ENCODE peak calls at places on chromosomes 3 and 15, in ten cellular contexts. P is uterus, X is IMR-90, A is stomach, J is left lung, H is epithelial cell of proximal tubule, D is body of pancreas, L is fibroblast of the aortic adventitia, G is heart left ventricle, S is gastrocnemius medialis. Y is an unnamed sample.

GRCh38 chr3:98005438-98005837 is 29.7 kb downstream of the GABRR3 start:
- DNase-seq in H (no peak), L (no peak), X (no peak), J (no peak), P (no peak), G (no peak), S (no peak), D (no peak), A (no peak), Y (no peak)

GRCh38 chr3:186487819-186488218 is 56.4 kb downstream of the CRYGS start:
- DNase-seq in S (no peak), D (no peak), A (no peak), L (no peak), H (no peak), J (no peak), G (no peak), P (no peak), X (no peak), Y (no peak)

GRCh38 chr15:71149645-71150557 is 34.6 kb downstream of the THSD4 start:
- DNase-seq in P (peak), G (peak), X (no peak), S (no peak), H (no peak), A (peak), J (no peak), L (peak), D (peak), Y (no peak)

GRCh38 chr3:14957163-14957562 is 9.8 kb downstream of the NR2C2 start:
- DNase-seq in S (no peak), D (no peak), H (no peak), G (no peak), X (no peak), J (no peak), P (no peak), L (no peak), A (no peak), Y (no peak)

GRCh38 chr3:155804298-155804697 is 1.8 kb downstream of the C3orf33 start:
- DNase-seq in J (no peak), H (no peak), G (no peak), A (no peak), D (no peak), L (no peak), X (no peak), P (no peak), S (no peak), Y (no peak)

GRCh38 chr3:192655040-192655439 is 72.3 kb downstream of the FGF12 start:
- DNase-seq in L (no peak), S (no peak), H (no peak), A (no peak), G (no peak), J (no peak), D (no peak), P (no peak), X (no peak), Y (no peak)

GRCh38 chr15:61910839-61911369 is 149.3 kb downstream of the VPS13C start:
- DNase-seq in S (no peak), P (no peak), H (no peak), G (no peak), J (no peak), A (no peak), X (peak), D (no peak), L (no peak), Y (no peak)

GRCh38 chr3:148366743-148367410 is 330.8 kb upstream of the AGTR1 start:
- DNase-seq in X (peak), H (no peak), P (no peak), G (no peak), S (no peak), D (no peak), A (no peak), J (no peak), L (peak), Y (peak)

GRCh38 chr3:126106336-126107202 is 22.6 kb upstream of the SLC41A3 start:
- DNase-seq in H (no peak), A (no peak), X (no peak), P (no peak), L (no peak), S (no peak), G (no peak), D (no peak), J (no peak), Y (no peak)

GRCh38 chr15:77033729-77034619 is 36.9 kb downstream of the TSPAN3 start:
- DNase-seq in A (peak), J (peak), X (no peak), P (no peak), H (no peak), D (peak), G (peak), S (no peak), L (no peak), Y (no peak)

GRCh38 chr3:194396897-194397756 is 1.9 kb downstream of the GP5 start:
- DNase-seq in A (no peak), P (no peak), D (no peak), G (no peak), H (no peak), J (peak), S (no peak), X (no peak), L (no peak), Y (no peak)

GRCh38 chr3:63400259-63400860 is 122.3 kb downstream of the SYNPR start:
- DNase-seq in G (no peak), X (no peak), P (no peak), D (no peak), J (no peak), H (no peak), S (no peak), L (peak), A (no peak), Y (no peak)

GRCh38 chr3:33131328-33132018 is 17.7 kb downstream of the CRTAP start:
- DNase-seq in G (no peak), P (peak), D (peak), X (peak), L (peak), A (peak), H (peak), J (no peak), S (no peak), Y (peak)

GRCh38 chr3:53286727-53287412 is 31.0 kb upstream of the TKT start:
- DNase-seq in X (peak), P (no peak), G (no peak), H (no peak), J (peak), S (no peak), D (no peak), A (no peak), L (peak), Y (no peak)

GRCh38 chr3:168081171-168081771 is 14.5 kb downstream of the GOLIM4 start:
- DNase-seq in H (no peak), D (no peak), J (no peak), A (no peak), G (no peak), P (no peak), L (no peak), X (peak), S (no peak), Y (no peak)

GRCh38 chr3:138916824-138917223 is 30.1 kb downstream of the FOXL2 start:
- DNase-seq in L (no peak), J (no peak), X (no peak), D (peak), S (no peak), A (peak), P (peak), H (no peak), G (no peak), Y (no peak)

GRCh38 chr3:72563690-72564370 is 284.4 kb downstream of the SHQ1 start:
- DNase-seq in X (no peak), P (no peak), D (no peak), L (no peak), A (no peak), G (no peak), S (no peak), H (no peak), J (no peak), Y (no peak)

GRCh38 chr3:32301426-32301825 is 62.9 kb downstream of the CMTM8 start:
- DNase-seq in H (no peak), S (no peak), G (no peak), X (no peak), L (no peak), D (no peak), J (no peak), A (no peak), P (no peak), Y (no peak)

GRCh38 chr3:107116251-107116650 is 261.0 kb upstream of the CCDC54 start:
- DNase-seq in J (peak), G (no peak), A (no peak), D (no peak), H (no peak), X (no peak), L (no peak), P (no peak), S (no peak), Y (no peak)

GRCh38 chr3:132984181-132984580 is 54.0 kb upstream of the TMEM108 start:
- DNase-seq in H (no peak), P (no peak), D (no peak), J (no peak), L (no peak), G (no peak), X (no peak), A (no peak), S (peak), Y (no peak)

GRCh38 chr3:125280966-125281365 is 68.4 kb upstream of the SLC12A8 start:
- DNase-seq in A (no peak), J (no peak), H (peak), G (peak), P (no peak), L (peak), D (no peak), S (no peak), X (peak), Y (no peak)

GRCh38 chr3:132290833-132291232 is 26.4 kb upstream of the ACP3 start:
- DNase-seq in H (no peak), G (no peak), D (no peak), L (peak), A (no peak), S (no peak), P (no peak), J (no peak), X (peak), Y (no peak)

GRCh38 chr3:169104972-169105371 is 558.5 kb downstream of the MECOM start:
- DNase-seq in P (no peak), H (no peak), A (no peak), S (no peak), X (peak), L (peak), J (no peak), D (no peak), G (no peak), Y (no peak)

GRCh38 chr3:111980716-111981456 is 2.1 kb downstream of the ABHD10 start:
- DNase-seq in S (no peak), D (no peak), P (no peak), H (no peak), J (no peak), A (no peak), X (no peak), G (no peak), L (no peak), Y (no peak)

GRCh38 chr3:128188958-128189357 is 35.7 kb downstream of the EEFSEC start:
- DNase-seq in L (no peak), S (no peak), A (no peak), D (no peak), J (no peak), P (no peak), H (no peak), G (no peak), X (peak), Y (no peak)

GRCh38 chr3:184082465-184082864 is 14.4 kb upstream of the HTR3E start:
- DNase-seq in L (no peak), J (no peak), X (no peak), G (no peak), H (no peak), D (no peak), P (no peak), S (no peak), A (no peak), Y (no peak)

GRCh38 chr3:89617706-89618105 is 510.3 kb downstream of the EPHA3 start:
- DNase-seq in H (no peak), D (no peak), A (no peak), L (peak), G (no peak), J (no peak), P (no peak), X (peak), S (no peak), Y (no peak)

GRCh38 chr3:61561374-61562041 is at the start of gene PTPRG:
- DNase-seq in G (peak), J (peak), X (peak), H (peak), S (peak), A (peak), L (peak), D (peak), P (peak), Y (peak)

GRCh38 chr3:112633757-112634156 is 7.2 kb downstream of the CCDC80 start:
- DNase-seq in X (no peak), L (peak), G (no peak), A (no peak), P (peak), D (no peak), S (no peak), J (no peak), H (no peak), Y (no peak)

GRCh38 chr15:70099966-70100494 is 2.3 kb upstream of the TLE3 start:
- DNase-seq in H (no peak), A (no peak), G (no peak), P (no peak), L (no peak), D (no peak), X (no peak), S (no peak), J (no peak), Y (peak)

GRCh38 chr3:178170698-178171535 is 365.3 kb upstream of the KCNMB2 start:
- DNase-seq in J (no peak), D (no peak), X (peak), P (no peak), S (peak), H (peak), L (peak), A (no peak), G (no peak), Y (no peak)

GRCh38 chr3:153070153-153070868 is 91.7 kb upstream of the RAP2B start:
- DNase-seq in J (no peak), X (peak), D (no peak), S (no peak), G (no peak), A (no peak), P (no peak), L (peak), H (peak), Y (no peak)

GRCh38 chr15:56390739-56391267 is 25.6 kb downstream of the TEX9 start:
- DNase-seq in D (no peak), J (no peak), A (no peak), L (no peak), X (peak), G (no peak), P (no peak), S (no peak), H (no peak), Y (no peak)

GRCh38 chr3:16665282-16665741 is 60.1 kb upstream of the DAZL start:
- DNase-seq in H (no peak), D (no peak), L (peak), P (no peak), J (no peak), A (no peak), G (no peak), S (no peak), X (no peak), Y (no peak)

DNA sequence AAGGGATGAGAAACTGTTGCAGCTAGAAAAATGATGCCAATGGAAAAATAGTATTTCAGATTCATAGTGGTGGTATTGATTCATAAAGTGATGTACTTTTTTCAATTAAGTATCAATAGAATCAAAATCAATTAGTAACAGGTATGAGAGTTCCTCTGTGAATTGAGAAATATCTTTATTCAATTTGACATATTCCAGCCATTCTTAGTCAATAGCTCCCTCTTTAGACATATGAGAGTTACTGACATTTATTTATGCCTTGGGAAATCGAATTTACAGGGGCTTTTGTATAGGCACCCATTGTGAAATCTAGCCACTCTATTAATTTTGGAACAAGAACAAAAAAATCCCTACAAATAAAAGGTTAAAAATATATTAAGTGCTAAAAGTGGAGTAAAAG is 386.9 kb upstream of the CNTN3 start:
- DNase-seq in G (no peak), J (no peak), H (no peak), P (no peak), S (no peak), X (peak), A (no peak), D (no peak), L (peak), Y (no peak)
- TF ChIP-seq CTCF in G (peak), J (no peak), H (peak), P (no peak), S (peak), X (peak), A (no peak), D (peak), L (no peak), Y (no peak)

DNA sequence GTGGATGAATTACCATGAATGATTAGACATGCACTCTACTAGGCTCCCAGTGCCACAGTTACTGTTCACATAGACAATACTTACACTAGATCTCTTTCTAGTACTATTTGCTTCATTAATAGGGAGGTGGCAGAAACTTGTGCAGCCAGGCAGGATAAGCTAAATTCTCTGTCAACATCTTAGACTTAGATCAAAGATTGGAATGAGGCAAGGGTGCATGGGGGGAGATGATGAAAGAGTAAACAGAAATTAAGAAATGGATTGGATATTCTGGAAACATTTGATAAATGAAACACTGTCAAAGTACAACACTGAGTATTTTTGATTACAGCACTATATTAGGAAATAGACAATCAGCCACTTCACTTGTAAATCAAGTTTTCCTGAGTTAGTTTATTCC is 205.4 kb upstream of the TBC1D5 start:
- DNase-seq in H (no peak), J (no peak), S (no peak), D (no peak), L (no peak), A (no peak), G (no peak), X (no peak), P (no peak), Y (no peak)
- H3K4me3 ChIP-seq in H (no peak), J (no peak), S (no peak), D (no peak), L (no peak), A (no peak), G (no peak), X (no peak), P (no peak), Y (no peak)

GRCh38 chr3:4421121-4421520 is 45.9 kb downstream of the SUMF1 start:
- DNase-seq in H (no peak), L (peak), A (no peak), G (no peak), D (no peak), J (no peak), X (peak), S (no peak), P (no peak), Y (peak)
- TF ChIP-seq CTCF in H (no peak), L (no peak), A (no peak), G (no peak), D (no peak), J (no peak), X (no peak), S (no peak), P (no peak), Y (no peak)

DNA sequence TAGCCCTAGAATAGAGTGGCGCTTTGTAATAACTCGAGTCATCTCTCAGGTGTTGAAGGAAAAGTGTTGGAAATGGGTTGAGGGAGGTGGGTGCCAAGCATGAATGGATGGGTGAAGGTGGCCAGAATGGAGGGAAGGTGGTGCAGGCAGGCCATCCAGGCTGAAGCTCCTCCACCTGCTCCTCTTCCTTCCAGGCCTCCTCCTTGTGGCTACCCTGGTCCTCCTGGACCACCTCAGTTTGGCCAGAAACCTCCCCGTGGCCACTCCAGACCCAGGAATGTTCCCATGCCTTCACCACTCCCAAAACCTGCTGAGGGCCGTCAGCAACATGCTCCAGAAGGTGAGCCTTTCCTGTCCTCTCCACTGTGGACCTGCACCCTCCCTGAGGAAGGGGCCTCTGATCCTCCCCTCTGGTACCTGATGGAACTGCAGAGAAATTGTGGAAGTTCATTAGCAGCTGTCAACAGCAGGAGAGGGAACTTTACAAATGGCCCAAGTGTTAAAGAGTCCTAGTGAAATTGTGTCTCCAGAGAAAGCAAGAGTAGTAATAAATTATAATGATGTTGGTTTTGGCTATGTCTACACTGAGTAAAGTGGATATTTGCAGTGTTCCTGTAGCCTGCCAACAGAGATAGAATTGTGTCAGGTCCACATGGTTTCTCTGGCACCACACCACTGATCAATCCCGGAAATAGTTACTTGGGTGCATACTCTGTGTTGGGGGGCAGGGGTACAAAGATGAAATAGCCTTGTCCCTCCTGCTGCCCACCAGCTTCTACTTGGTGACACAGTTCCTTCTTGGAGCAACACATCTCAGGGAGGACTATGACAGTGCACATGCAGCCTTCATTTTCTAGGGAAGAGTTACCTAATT is 1.6 kb downstream of the IL12A start:
- DNase-seq in L (no peak), J (no peak), H (no peak), S (no peak), X (no peak), D (no peak), G (no peak), P (no peak), A (no peak), Y (no peak)
- H3K4me3 ChIP-seq in L (no peak), J (no peak), H (no peak), S (no peak), X (no peak), D (no peak), G (no peak), P (no peak), A (no peak), Y (peak)

GRCh38 chr15:99209326-99209725 is 40.1 kb downstream of the TTC23 start:
- DNase-seq in D (no peak), L (no peak), X (no peak), S (no peak), G (peak), H (no peak), J (no peak), P (no peak), A (no peak), Y (no peak)

GRCh38 chr15:99211926-99212325 is 37.5 kb downstream of the TTC23 start:
- DNase-seq in H (no peak), S (peak), P (no peak), L (no peak), J (no peak), G (no peak), A (no peak), D (no peak), X (peak), Y (no peak)

GRCh38 chr15:99210334-99210733 is 39.0 kb downstream of the TTC23 start:
- DNase-seq in L (no peak), G (no peak), X (no peak), J (no peak), S (peak), H (no peak), A (no peak), P (no peak), D (no peak), Y (no peak)

GRCh38 chr15:99212401-99212800 is 37.0 kb downstream of the TTC23 start:
- DNase-seq in J (no peak), D (no peak), L (no peak), H (no peak), S (peak), G (peak), X (peak), A (no peak), P (peak), Y (no peak)

DNA sequence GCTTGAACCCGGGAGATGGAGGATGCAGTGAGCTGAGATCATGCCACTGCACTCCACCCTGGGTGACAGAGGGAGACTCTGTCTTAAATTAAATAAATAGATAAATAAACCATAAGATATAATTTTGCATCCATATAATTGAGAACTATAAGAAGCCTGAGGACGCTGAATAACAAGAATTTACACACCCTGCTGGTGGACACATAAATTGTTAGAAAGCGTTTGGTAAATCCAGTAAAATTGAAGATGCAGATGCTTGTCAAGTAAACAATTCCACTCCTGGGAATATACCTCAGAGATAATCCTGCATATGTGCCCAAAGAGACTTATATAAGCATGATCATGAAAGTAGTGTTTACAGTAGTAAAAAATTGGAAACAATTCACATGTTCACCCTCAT is 41.7 kb downstream of the TTC23 start:
- DNase-seq in P (no peak), S (no peak), D (no peak), H (no peak), A (no peak), X (no peak), L (no peak), J (no peak), G (no peak), Y (no peak)
- TF ChIP-seq CTCF in P (no peak), S (no peak), D (no peak), H (no peak), A (no peak), X (no peak), L (no peak), J (no peak), G (no peak), Y (no peak)

GRCh38 chr3:119809249-119810017 is 27.5 kb downstream of the NR1I2 start:
- DNase-seq in J (no peak), L (no peak), D (no peak), S (no peak), X (no peak), H (no peak), A (no peak), G (no peak), P (no peak), Y (peak)
- H3K4me3 ChIP-seq in J (peak), L (peak), D (peak), S (peak), X (peak), H (peak), A (peak), G (peak), P (peak), Y (peak)